ENCODE peak calls at places on chromosome 12, in six cellular contexts. Q is fibroblast of mammary gland, T is dorsolateral prefrontal cortex, V is heart right ventricle, U is HepG2, O is lower leg skin. R is an unnamed sample.

GRCh38 chr12:53752192-53752601 is 418 bp upstream of the CISTR start:
- DNase-seq in U (no peak), O (no peak), V (no peak), T (no peak), Q (no peak), R (no peak)

GRCh38 chr12:49233842-49234526 is 30.9 kb upstream of the TUBA1C start:
- DNase-seq in O (peak; percentile 88), Q (no peak), V (peak; percentile 52), U (no peak), T (peak; percentile 87), R (peak; percentile 70)

GRCh38 chr12:28024231-28024995 is 51.9 kb upstream of the PTHLH start:
- DNase-seq in V (no peak), Q (peak; percentile 81), U (no peak), T (no peak), O (no peak), R (no peak)

GRCh38 chr12:62715086-62715786 is 219.7 kb downstream of the PPM1H start:
- DNase-seq in O (no peak), U (no peak), T (peak; percentile 61), Q (no peak), V (no peak), R (no peak)

GRCh38 chr12:113333877-113334785 is 778 bp downstream of the SLC8B1 start:
- DNase-seq in U (no peak), O (no peak), V (no peak), Q (no peak), T (no peak), R (no peak)

GRCh38 chr12:118033902-118034301 is 17.4 kb downstream of the RFC5 start:
- DNase-seq in U (no peak), V (no peak), T (no peak), Q (peak; percentile 44), O (no peak), R (no peak)

GRCh38 chr12:7512528-7512927 is 9.0 kb upstream of the CD163 start:
- DNase-seq in V (no peak), T (no peak), O (no peak), U (peak; percentile 51), Q (peak; percentile 99), R (no peak)

GRCh38 chr12:4355843-4356327 is 23.6 kb downstream of the FGF23 start:
- DNase-seq in V (peak; percentile 31), Q (peak; percentile 49), O (no peak), T (no peak), U (peak; percentile 28), R (no peak)

GRCh38 chr12:25644964-25645363 is 91.9 kb upstream of the LMNTD1 start:
- DNase-seq in V (no peak), T (no peak), Q (peak; percentile 67), U (no peak), O (no peak), R (no peak)

GRCh38 chr12:49698619-49699545 is 8.3 kb downstream of the FMNL3 start:
- DNase-seq in T (no peak), O (no peak), U (no peak), Q (peak; percentile 65), V (peak; percentile 61), R (peak; percentile 74)

GRCh38 chr12:64459388-64460024 is 7.6 kb downstream of the TBK1 start:
- DNase-seq in T (no peak), U (no peak), V (peak; percentile 9), Q (peak; percentile 19), O (no peak), R (no peak)

GRCh38 chr12:12724421-12725085 is 7.4 kb downstream of the CDKN1B start:
- DNase-seq in V (no peak), O (peak; percentile 90), U (no peak), T (no peak), Q (no peak), R (no peak)

GRCh38 chr12:47818007-47818376 is 1.7 kb downstream of the HDAC7 start:
- DNase-seq in V (no peak), T (no peak), O (no peak), U (no peak), Q (no peak), R (no peak)

GRCh38 chr12:31035944-31036665 is 37.6 kb upstream of the DDX11 start:
- DNase-seq in Q (peak; percentile 46), T (no peak), U (no peak), O (peak; percentile 66), V (no peak), R (no peak)

GRCh38 chr12:31896514-31897039 is 62.6 kb upstream of the RESF1 start:
- DNase-seq in V (peak; percentile 38), U (no peak), Q (peak; percentile 6), O (peak; percentile 85), T (no peak), R (no peak)

GRCh38 chr12:52390739-52391617 is 5.5 kb upstream of the KRT84 start:
- DNase-seq in U (peak; percentile 10), O (no peak), T (no peak), Q (peak; percentile 38), V (no peak), R (no peak)

GRCh38 chr12:49288412-49288853 is 6.5 kb upstream of the PRPH start:
- DNase-seq in T (no peak), Q (peak; percentile 54), U (peak; percentile 34), V (no peak), O (peak; percentile 88), R (peak; percentile 67)

GRCh38 chr12:87074801-87075200 is 818.6 kb upstream of the MGAT4C start:
- DNase-seq in U (no peak), T (no peak), Q (peak; percentile 4), O (no peak), V (no peak), R (no peak)

GRCh38 chr12:23186950-23187349 is 562.0 kb downstream of the ETNK1 start:
- DNase-seq in U (no peak), V (no peak), O (no peak), T (no peak), Q (no peak), R (no peak)

GRCh38 chr12:116673713-116674112 is 64.2 kb downstream of the SPRING1 start:
- DNase-seq in V (no peak), O (no peak), Q (no peak), U (no peak), T (no peak), R (no peak)

GRCh38 chr12:3747543-3747942 is 5.4 kb downstream of the CRACR2A start:
- DNase-seq in U (no peak), Q (no peak), V (no peak), T (no peak), O (no peak), R (no peak)

GRCh38 chr12:95789126-95790024 is 1.2 kb downstream of the NTN4 start:
- DNase-seq in O (no peak), V (peak; percentile 37), Q (no peak), T (peak; percentile 46), U (no peak), R (no peak)

GRCh38 chr12:120259418-120260202 is 5.9 kb downstream of the PXN start:
- DNase-seq in U (no peak), T (no peak), O (no peak), Q (peak; percentile 79), V (no peak), R (no peak)

GRCh38 chr12:67425394-67425793 is 156.2 kb downstream of the CAND1 start:
- DNase-seq in Q (no peak), T (no peak), O (no peak), U (no peak), V (no peak), R (no peak)

GRCh38 chr12:107436836-107437235 is 248.8 kb upstream of the PWP1 start:
- DNase-seq in V (no peak), O (no peak), T (no peak), Q (no peak), U (no peak), R (no peak)

GRCh38 chr12:112307219-112308062 is 74.8 kb downstream of the HECTD4 start:
- DNase-seq in O (no peak), T (no peak), V (no peak), U (no peak), Q (no peak), R (no peak)

GRCh38 chr12:25843976-25844375 is 114.5 kb upstream of the RASSF8 start:
- DNase-seq in Q (no peak), U (no peak), T (no peak), V (no peak), O (no peak), R (no peak)

GRCh38 chr12:8577879-8578278 is 34.8 kb downstream of the AICDA start:
- DNase-seq in O (no peak), Q (no peak), V (no peak), T (no peak), U (no peak), R (no peak)
- TF ChIP-seq CTCF in O (no peak), Q (no peak), V (no peak), T (no peak), U (no peak), R (no peak)

GRCh38 chr12:94560416-94561221 is 89.7 kb downstream of the TMCC3 start:
- DNase-seq in V (no peak), O (no peak), U (no peak), Q (peak; percentile 67), T (peak; percentile 65), R (no peak)
- H3K4me3 ChIP-seq in V (no peak overlapping the region), O (no peak overlapping the region), U (no peak overlapping the region), Q (no peak overlapping the region), T (no peak overlapping the region), R (no peak overlapping the region)

GRCh38 chr12:42589465-42590323 is at the start of gene PRICKLE1:
- DNase-seq in T (no peak), O (no peak), V (peak; percentile 38), Q (peak; percentile 48), U (no peak), R (no peak)

GRCh38 chr12:42587564-42588307 is 1.8 kb downstream of the PRICKLE1 start:
- DNase-seq in Q (no peak), V (no peak), T (no peak), O (no peak), U (peak; percentile 10), R (no peak)

GRCh38 chr12:42588981-42589464 is 523 bp downstream of the PRICKLE1 start:
- DNase-seq in V (peak; percentile 62), Q (no peak), O (peak; percentile 88), T (no peak), U (no peak), R (no peak)

GRCh38 chr12:42588308-42588836 is 1.2 kb downstream of the PRICKLE1 start:
- DNase-seq in O (no peak), T (no peak), U (no peak), V (peak; percentile 32), Q (peak; percentile 47), R (no peak)

GRCh38 chr12:42590324-42590934 is 883 bp upstream of the PRICKLE1 start:
- DNase-seq in Q (no peak), T (no peak), U (no peak), V (peak; percentile 33), O (peak; percentile 88), R (peak; percentile 68)
- TF ChIP-seq CTCF in Q (no peak), T (no peak), U (no peak), V (peak; percentile 29), O (no peak), R (no peak)

DNA sequence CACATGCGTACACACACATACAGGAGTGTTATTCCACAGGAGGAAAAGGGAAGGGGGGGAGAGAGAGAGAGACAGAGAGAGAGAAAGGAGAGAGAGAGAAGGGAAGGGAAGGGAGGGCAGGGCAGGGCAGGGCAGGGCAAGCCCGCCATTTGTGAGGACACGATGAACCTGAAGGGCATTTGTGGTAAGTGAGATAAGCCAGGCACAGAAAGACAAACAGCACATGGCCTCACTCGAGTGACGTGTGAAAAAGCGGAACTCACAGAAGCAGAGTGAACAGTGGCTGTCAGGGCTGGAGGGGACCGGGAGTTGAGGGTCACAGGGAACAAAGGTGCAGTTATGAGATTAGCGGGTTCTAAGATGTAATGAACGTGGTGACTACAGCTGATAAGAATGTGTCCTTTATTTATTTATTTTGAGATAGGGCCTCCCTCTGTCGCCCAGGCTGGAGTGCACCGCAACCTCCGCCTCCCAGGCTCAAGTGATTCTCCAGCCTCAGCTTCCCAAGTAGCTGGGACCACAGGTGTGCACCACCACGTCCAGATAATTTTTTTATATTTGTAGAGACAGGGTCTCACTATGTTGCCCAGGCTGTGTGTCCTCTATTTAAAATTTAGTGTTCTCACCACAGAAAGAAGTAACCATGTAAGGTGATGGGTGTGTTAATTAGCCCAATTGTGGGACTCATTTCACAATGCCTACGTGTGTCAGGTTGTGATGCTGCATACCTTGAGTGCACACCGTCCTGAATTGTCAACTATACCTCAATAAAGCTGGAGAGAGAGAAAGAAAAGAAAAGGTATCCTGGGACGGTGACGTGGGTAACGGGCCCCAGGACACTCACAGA is 18.7 kb upstream of the FBRSL1 start:
- DNase-seq in T (no peak), V (no peak), Q (no peak), U (peak; percentile 99), O (no peak), R (no peak)
- H3K4me3 ChIP-seq in T (no peak overlapping the region), V (no peak overlapping the region), Q (no peak overlapping the region), U (no peak overlapping the region), O (no peak overlapping the region), R (no peak overlapping the region)

R was measured in right atrium auricular region.